ENCODE peak calls at places on chromosomes 12 and 14, in seven cellular contexts. One of them, this sample, is unnamed.

GRCh38 chr14:68361231-68361630 is 431.6 kb downstream of the ZFP36L1 start:
- DNase-seq in ACHN: peak; percentile 6
- DNase-seq in H4: peak; percentile 27
- DNase-seq in GM13977: no peak
- DNase-seq in NCI-H446: no peak
- DNase-seq in heart left ventricle: no peak
- DNase-seq in fibroblast of pulmonary artery: peak; percentile 96
- DNase-seq in this sample: no peak

GRCh38 chr12:85580562-85581168 is 255.5 kb downstream of the RASSF9 start:
- DNase-seq in ACHN: no peak
- DNase-seq in H4: no peak
- DNase-seq in GM13977: no peak
- DNase-seq in NCI-H446: no peak
- DNase-seq in heart left ventricle: peak; percentile 21
- DNase-seq in fibroblast of pulmonary artery: peak; percentile 73
- DNase-seq in this sample: no peak

GRCh38 chr14:63512861-63513260 is 30.3 kb downstream of the PPP2R5E start:
- DNase-seq in ACHN: no peak
- DNase-seq in H4: no peak
- DNase-seq in GM13977: peak; percentile 46
- DNase-seq in NCI-H446: no peak
- DNase-seq in heart left ventricle: no peak
- DNase-seq in fibroblast of pulmonary artery: no peak
- DNase-seq in this sample: no peak

GRCh38 chr14:64701660-64702059 is 2.6 kb upstream of the PLEKHG3 start:
- DNase-seq in ACHN: no peak
- DNase-seq in H4: no peak
- DNase-seq in GM13977: no peak
- DNase-seq in NCI-H446: no peak
- DNase-seq in heart left ventricle: no peak
- DNase-seq in fibroblast of pulmonary artery: no peak
- DNase-seq in this sample: no peak

GRCh38 chr12:132619301-132620112 is 931 bp downstream of the P2RX2 start:
- DNase-seq in ACHN: no peak
- DNase-seq in H4: no peak
- DNase-seq in GM13977: no peak
- DNase-seq in NCI-H446: no peak
- DNase-seq in heart left ventricle: no peak
- DNase-seq in fibroblast of pulmonary artery: no peak
- DNase-seq in this sample: peak; percentile 45

GRCh38 chr14:98167702-98168101 is 1104.3 kb downstream of the BCL11B start:
- DNase-seq in ACHN: no peak
- DNase-seq in H4: no peak
- DNase-seq in GM13977: no peak
- DNase-seq in NCI-H446: no peak
- DNase-seq in heart left ventricle: no peak
- DNase-seq in fibroblast of pulmonary artery: no peak
- DNase-seq in this sample: no peak

GRCh38 chr14:34792593-34792992 is 78.2 kb upstream of the CFL2 start:
- DNase-seq in ACHN: no peak
- DNase-seq in H4: no peak
- DNase-seq in GM13977: no peak
- DNase-seq in NCI-H446: no peak
- DNase-seq in heart left ventricle: no peak
- DNase-seq in fibroblast of pulmonary artery: no peak
- DNase-seq in this sample: no peak

GRCh38 chr14:61025239-61026223 is 44.5 kb downstream of the SLC38A6 start:
- DNase-seq in ACHN: peak; percentile 68
- DNase-seq in H4: peak; percentile 67
- DNase-seq in GM13977: peak; percentile 50
- DNase-seq in NCI-H446: peak; percentile 76
- DNase-seq in heart left ventricle: peak; percentile 44
- DNase-seq in fibroblast of pulmonary artery: peak; percentile 85
- DNase-seq in this sample: peak; percentile 28

GRCh38 chr14:71597955-71598659 is 334.1 kb upstream of the RGS6 start:
- DNase-seq in ACHN: no peak
- DNase-seq in H4: no peak
- DNase-seq in GM13977: peak; percentile 17
- DNase-seq in NCI-H446: no peak
- DNase-seq in heart left ventricle: no peak
- DNase-seq in fibroblast of pulmonary artery: no peak
- DNase-seq in this sample: no peak

GRCh38 chr12:41140117-41140516 is 48.0 kb upstream of the PDZRN4 start:
- DNase-seq in ACHN: no peak
- DNase-seq in H4: no peak
- DNase-seq in GM13977: no peak
- DNase-seq in NCI-H446: no peak
- DNase-seq in heart left ventricle: no peak
- DNase-seq in fibroblast of pulmonary artery: no peak
- DNase-seq in this sample: no peak

GRCh38 chr12:52501490-52501889 is 8.4 kb upstream of the KRT6A start:
- DNase-seq in ACHN: no peak
- DNase-seq in H4: peak; percentile 55
- DNase-seq in GM13977: no peak
- DNase-seq in NCI-H446: no peak
- DNase-seq in heart left ventricle: no peak
- DNase-seq in fibroblast of pulmonary artery: no peak
- DNase-seq in this sample: no peak

GRCh38 chr12:104182144-104182543 is 33.4 kb upstream of the TXNRD1 start:
- DNase-seq in ACHN: no peak
- DNase-seq in H4: peak; percentile 46
- DNase-seq in GM13977: no peak
- DNase-seq in NCI-H446: no peak
- DNase-seq in heart left ventricle: peak; percentile 79
- DNase-seq in fibroblast of pulmonary artery: peak; percentile 97
- DNase-seq in this sample: peak; percentile 81

GRCh38 chr12:82468563-82468962 is 110.2 kb downstream of the METTL25 start:
- DNase-seq in ACHN: no peak
- DNase-seq in H4: no peak
- DNase-seq in GM13977: no peak
- DNase-seq in NCI-H446: no peak
- DNase-seq in heart left ventricle: no peak
- DNase-seq in fibroblast of pulmonary artery: no peak
- DNase-seq in this sample: no peak

GRCh38 chr12:12661086-12661485 is 34.9 kb downstream of the GPR19 start:
- DNase-seq in ACHN: peak; percentile 69
- DNase-seq in H4: no peak
- DNase-seq in GM13977: no peak
- DNase-seq in NCI-H446: peak; percentile 35
- DNase-seq in heart left ventricle: no peak
- DNase-seq in fibroblast of pulmonary artery: peak; percentile 86
- DNase-seq in this sample: no peak

GRCh38 chr12:120801146-120801545 is 75.5 kb downstream of the ACADS start:
- DNase-seq in ACHN: no peak
- DNase-seq in H4: no peak
- DNase-seq in GM13977: no peak
- DNase-seq in NCI-H446: no peak
- DNase-seq in heart left ventricle: no peak
- DNase-seq in fibroblast of pulmonary artery: no peak
- DNase-seq in this sample: no peak

GRCh38 chr12:75684678-75685620 is 173.5 kb upstream of the KRR1 start:
- DNase-seq in ACHN: no peak
- DNase-seq in H4: peak; percentile 23
- DNase-seq in GM13977: no peak
- DNase-seq in NCI-H446: peak; percentile 23
- DNase-seq in heart left ventricle: no peak
- DNase-seq in fibroblast of pulmonary artery: peak; percentile 89
- DNase-seq in this sample: no peak

GRCh38 chr14:69690042-69690441 is 76.9 kb upstream of the SRSF5 start:
- DNase-seq in ACHN: no peak
- DNase-seq in H4: no peak
- DNase-seq in GM13977: no peak
- DNase-seq in NCI-H446: no peak
- DNase-seq in heart left ventricle: no peak
- DNase-seq in fibroblast of pulmonary artery: no peak
- DNase-seq in this sample: no peak

GRCh38 chr14:92511472-92512247 is 1.9 kb upstream of the RIN3 start:
- DNase-seq in ACHN: peak; percentile 88
- DNase-seq in H4: peak; percentile 83
- DNase-seq in GM13977: no peak
- DNase-seq in NCI-H446: no peak
- DNase-seq in heart left ventricle: no peak
- DNase-seq in fibroblast of pulmonary artery: peak; percentile 93
- DNase-seq in this sample: no peak

GRCh38 chr14:69034612-69035262 is 55.6 kb upstream of the ACTN1 start:
- DNase-seq in ACHN: no peak
- DNase-seq in H4: no peak
- DNase-seq in GM13977: no peak
- DNase-seq in NCI-H446: no peak
- DNase-seq in heart left ventricle: no peak
- DNase-seq in fibroblast of pulmonary artery: peak; percentile 83
- DNase-seq in this sample: no peak

GRCh38 chr12:26187429-26187828 is 7.9 kb upstream of the SSPN start:
- DNase-seq in ACHN: no peak
- DNase-seq in H4: no peak
- DNase-seq in GM13977: no peak
- DNase-seq in NCI-H446: no peak
- DNase-seq in heart left ventricle: no peak
- DNase-seq in fibroblast of pulmonary artery: no peak
- DNase-seq in this sample: no peak

GRCh38 chr12:23944067-23944466 is 5.4 kb downstream of the SOX5 start:
- DNase-seq in ACHN: no peak
- DNase-seq in H4: no peak
- DNase-seq in GM13977: no peak
- DNase-seq in NCI-H446: peak; percentile 79
- DNase-seq in heart left ventricle: no peak
- DNase-seq in fibroblast of pulmonary artery: no peak
- DNase-seq in this sample: no peak

GRCh38 chr14:101069666-101070362 is 166.3 kb upstream of the RTL1 start:
- DNase-seq in ACHN: no peak
- DNase-seq in H4: no peak
- DNase-seq in GM13977: no peak
- DNase-seq in NCI-H446: no peak
- DNase-seq in heart left ventricle: no peak
- DNase-seq in fibroblast of pulmonary artery: no peak
- DNase-seq in this sample: peak; percentile 16

GRCh38 chr12:47080725-47081502 is 1.2 kb upstream of the AMIGO2 start:
- DNase-seq in ACHN: peak; percentile 91
- DNase-seq in H4: peak; percentile 64
- DNase-seq in GM13977: peak; percentile 19
- DNase-seq in NCI-H446: no peak
- DNase-seq in heart left ventricle: peak; percentile 69
- DNase-seq in fibroblast of pulmonary artery: peak; percentile 73
- DNase-seq in this sample: peak; percentile 65

GRCh38 chr12:11695321-11695720 is 45.8 kb downstream of the ETV6 start:
- DNase-seq in ACHN: no peak
- DNase-seq in H4: no peak
- DNase-seq in GM13977: no peak
- DNase-seq in NCI-H446: peak; percentile 23
- DNase-seq in heart left ventricle: no peak
- DNase-seq in fibroblast of pulmonary artery: peak; percentile 38
- DNase-seq in this sample: no peak

GRCh38 chr14:64673748-64674147 is 30.5 kb upstream of the PLEKHG3 start:
- DNase-seq in ACHN: no peak
- DNase-seq in H4: peak; percentile 33
- DNase-seq in GM13977: no peak
- DNase-seq in NCI-H446: no peak
- DNase-seq in heart left ventricle: no peak
- DNase-seq in fibroblast of pulmonary artery: no peak
- DNase-seq in this sample: no peak

GRCh38 chr14:34701808-34702207 is 12.6 kb downstream of the CFL2 start:
- DNase-seq in ACHN: no peak
- DNase-seq in H4: no peak
- DNase-seq in GM13977: no peak
- DNase-seq in NCI-H446: no peak
- DNase-seq in heart left ventricle: no peak
- DNase-seq in fibroblast of pulmonary artery: no peak
- DNase-seq in this sample: no peak

GRCh38 chr14:89165189-89165809 is 251.7 kb downstream of the FOXN3 start:
- DNase-seq in ACHN: no peak
- DNase-seq in H4: no peak
- DNase-seq in GM13977: peak; percentile 52
- DNase-seq in NCI-H446: no peak
- DNase-seq in heart left ventricle: no peak
- DNase-seq in fibroblast of pulmonary artery: no peak
- DNase-seq in this sample: no peak

GRCh38 chr12:51246254-51246853 is 7.7 kb downstream of the DAZAP2 start:
- DNase-seq in ACHN: peak; percentile 28
- DNase-seq in H4: peak; percentile 68
- DNase-seq in GM13977: no peak
- DNase-seq in NCI-H446: no peak
- DNase-seq in heart left ventricle: no peak
- DNase-seq in fibroblast of pulmonary artery: peak; percentile 85
- DNase-seq in this sample: no peak

GRCh38 chr14:91729756-91730155 is 2.1 kb downstream of the CATSPERB start:
- DNase-seq in ACHN: no peak
- DNase-seq in H4: no peak
- DNase-seq in GM13977: no peak
- DNase-seq in NCI-H446: no peak
- DNase-seq in heart left ventricle: no peak
- DNase-seq in fibroblast of pulmonary artery: no peak
- DNase-seq in this sample: no peak